ENCODE peak calls at places on chromosomes 2 and 18, in six cellular contexts. S, I, Y, E, V and J are unnamed samples.
A peak's percentile ranks its signal among the peaks of the same experiment; 100 is the strongest.

GRCh38 chr2:437772-438393 is 150.0 kb upstream of the ALKAL2 start:
- DNase-seq in I (no peak), S (no peak), Y (no peak), E (peak; percentile 24), V (no peak), J (peak; percentile 73)

GRCh38 chr2:75570948-75571729 is 10.4 kb upstream of the EVA1A start:
- DNase-seq in E (no peak), I (peak; percentile 79), Y (no peak), S (peak; percentile 96), V (no peak), J (peak; percentile 26)

GRCh38 chr2:122003196-122003595 is 247.7 kb downstream of the TSN start:
- DNase-seq in I (no peak), S (no peak), V (no peak), E (no peak), Y (no peak), J (no peak)

GRCh38 chr2:235654115-235654514 is 160.3 kb downstream of the AGAP1 start:
- DNase-seq in I (peak; percentile 60), E (no peak), S (no peak), Y (no peak), V (no peak), J (no peak)

GRCh38 chr2:134244587-134244986 is 9.3 kb upstream of the MGAT5 start:
- DNase-seq in V (no peak), E (no peak), Y (no peak), I (no peak), S (no peak), J (no peak)

GRCh38 chr2:156472686-156473085 is 36.5 kb downstream of the GPD2 start:
- DNase-seq in V (no peak), Y (no peak), S (no peak), E (no peak), I (no peak), J (no peak)

GRCh38 chr2:54639609-54640008 is 83.9 kb upstream of the EML6 start:
- DNase-seq in S (no peak), I (no peak), Y (no peak), E (no peak), V (no peak), J (no peak)

GRCh38 chr2:129923265-129924141 is 56.0 kb upstream of the RAB6C start:
- DNase-seq in E (peak; percentile 90), S (peak; percentile 70), V (no peak), I (peak; percentile 14), Y (no peak), J (peak; percentile 73)

GRCh38 chr2:168434164-168434563 is 21.9 kb upstream of the CERS6 start:
- DNase-seq in E (no peak), S (no peak), V (peak; percentile 26), I (no peak), Y (no peak), J (peak; percentile 28)

GRCh38 chr2:219444566-219445091 is 10.0 kb downstream of the SPEG start:
- DNase-seq in I (peak; percentile 52), Y (no peak), E (no peak), V (peak; percentile 12), S (no peak), J (no peak)

GRCh38 chr2:240567137-240567871 is 980 bp upstream of the RNPEPL1 start:
- DNase-seq in S (no peak), I (no peak), V (peak; percentile 29), E (no peak), Y (peak; percentile 57), J (peak; percentile 8)

GRCh38 chr2:96811916-96812315 is 4.2 kb upstream of the CNNM3 start:
- DNase-seq in I (peak; percentile 18), S (no peak), V (peak; percentile 64), Y (no peak), E (no peak), J (no peak)

GRCh38 chr18:77105680-77106079 is 26.9 kb downstream of the MBP start:
- DNase-seq in S (no peak), E (no peak), I (peak; percentile 44), V (no peak), Y (no peak), J (no peak)

GRCh38 chr2:107633580-107634147 is 193.0 kb upstream of the RGPD4 start:
- DNase-seq in Y (no peak), I (peak; percentile 93), E (no peak), V (no peak), S (no peak), J (no peak)

GRCh38 chr2:236787885-236788284 is 218.3 kb downstream of the ACKR3 start:
- DNase-seq in V (no peak), I (no peak), E (no peak), Y (no peak), S (no peak), J (no peak)

GRCh38 chr2:121825003-121825950 is 69.8 kb downstream of the TSN start:
- DNase-seq in I (no peak), E (peak; percentile 41), V (no peak), S (no peak), Y (no peak), J (no peak)

GRCh38 chr2:27977623-27978312 is 87.2 kb downstream of the BABAM2 start:
- DNase-seq in Y (no peak), S (peak; percentile 60), E (no peak), V (peak; percentile 26), I (peak; percentile 97), J (no peak)

GRCh38 chr2:74092236-74092635 is 55.5 kb downstream of the BOLA3 start:
- DNase-seq in E (peak; percentile 12), Y (no peak), S (no peak), V (no peak), I (peak; percentile 24), J (no peak)

GRCh38 chr2:71949537-71949798 is 198.2 kb downstream of the CYP26B1 start:
- DNase-seq in V (no peak), S (no peak), E (no peak), I (no peak), Y (no peak), J (no peak)

GRCh38 chr2:36389081-36389480 is 33.5 kb downstream of the CRIM1 start:
- DNase-seq in S (no peak), E (no peak), I (peak; percentile 64), Y (no peak), V (no peak), J (no peak)

GRCh38 chr18:7741640-7742039 is 174.5 kb downstream of the PTPRM start:
- DNase-seq in E (no peak), S (no peak), I (no peak), Y (no peak), V (no peak), J (no peak)

DNA sequence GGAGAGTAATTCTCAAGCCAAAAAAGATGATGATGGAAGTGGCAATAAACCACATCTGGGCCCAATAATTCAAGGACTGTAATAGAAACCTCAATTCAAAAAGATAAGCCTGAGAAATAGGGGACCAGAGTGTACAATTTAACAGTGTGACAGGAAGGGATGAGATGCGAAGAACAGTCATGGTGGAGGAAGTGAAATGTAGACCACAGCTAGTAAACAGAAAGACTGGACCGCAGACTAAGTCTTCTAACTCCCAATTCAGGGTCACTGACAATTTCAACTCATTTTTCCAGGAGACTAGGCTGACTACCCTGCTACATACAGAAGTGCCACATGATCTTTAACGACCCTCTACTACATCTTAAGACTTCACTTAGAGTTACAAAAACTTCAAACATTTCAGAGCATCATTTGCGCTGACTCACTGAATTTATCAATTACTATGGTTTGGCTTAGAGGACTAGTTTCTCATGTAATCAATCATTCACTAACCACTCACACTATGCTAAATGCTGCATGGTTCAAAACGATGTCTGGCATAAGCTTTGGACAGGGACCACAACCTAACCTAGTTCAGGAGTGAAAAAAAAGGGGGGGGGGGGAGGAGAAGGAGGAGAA is 9.0 kb downstream of the CUL3 start:
- DNase-seq in V (no peak), S (no peak), E (no peak), Y (no peak), I (peak; percentile 50), J (no peak)
- H3K27ac ChIP-seq in V (no peak overlapping the region), S (no peak overlapping the region), E (no peak overlapping the region), Y (no peak overlapping the region), I (no peak overlapping the region), J (no peak overlapping the region)

GRCh38 chr2:127624321-127625145 is 21.4 kb upstream of the GPR17 start:
- DNase-seq in Y (peak; percentile 38), S (no peak), E (no peak), I (no peak), V (no peak), J (no peak)
- H3K27ac ChIP-seq in Y (no peak overlapping the region), S (no peak overlapping the region), E (no peak overlapping the region), I (no peak overlapping the region), V (no peak overlapping the region), J (no peak overlapping the region)

DNA sequence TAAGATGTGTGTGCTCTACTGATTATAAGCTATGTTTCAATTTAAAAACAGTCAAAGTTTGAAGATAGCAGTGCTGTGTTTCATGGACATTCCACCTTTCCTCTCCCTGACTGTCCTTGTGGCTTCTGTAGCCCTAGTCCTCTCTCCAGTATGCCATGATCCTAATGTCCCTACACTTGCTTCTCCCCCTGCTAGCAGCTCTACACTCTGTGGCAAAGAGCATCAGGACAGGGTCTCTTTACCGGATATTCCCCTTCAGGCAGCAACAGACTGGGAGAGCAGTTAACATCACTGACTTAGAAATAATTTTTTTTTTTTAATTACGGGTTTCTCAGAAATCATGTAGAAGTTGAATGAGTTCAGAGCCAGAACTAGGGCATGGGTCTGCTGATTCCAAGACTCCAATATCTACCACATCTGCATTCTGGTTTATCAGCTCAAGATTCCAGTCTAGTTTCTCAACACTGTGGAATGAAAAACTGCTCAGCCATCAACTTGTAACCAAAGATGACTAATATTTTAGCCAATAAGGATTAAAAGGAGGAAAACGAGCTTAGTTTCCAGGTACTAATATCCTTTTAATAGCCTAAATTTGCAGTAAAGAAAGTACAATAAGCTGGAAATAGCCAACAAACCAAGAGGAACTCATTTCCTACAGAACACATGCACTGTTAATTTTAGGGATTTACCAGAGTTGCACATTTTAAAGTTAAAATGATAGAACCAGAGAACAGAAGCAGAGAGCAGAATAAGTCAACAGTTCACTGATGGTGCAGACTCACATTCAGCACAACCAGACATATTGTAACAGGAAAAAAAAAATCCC is 45.2 kb downstream of the TMEM131 start:
- DNase-seq in E (no peak), Y (no peak), S (no peak), V (no peak), I (peak; percentile 96), J (no peak)
- H3K27ac ChIP-seq in E (no peak overlapping the region), Y (no peak overlapping the region), S (no peak overlapping the region), V (peak overlapping the region; percentile 50), I (peak overlapping the region; percentile 64), J (no peak overlapping the region)

GRCh38 chr2:16948073-16948472 is 282.4 kb upstream of the CYRIA start:
- DNase-seq in S (no peak), I (no peak), Y (no peak), V (no peak), E (no peak), J (peak; percentile 90)

GRCh38 chr2:16952805-16953204 is 287.2 kb upstream of the CYRIA start:
- DNase-seq in E (no peak), Y (no peak), I (no peak), S (no peak), V (no peak), J (no peak)

GRCh38 chr2:16948710-16949109 is 283.1 kb upstream of the CYRIA start:
- DNase-seq in Y (no peak), S (no peak), I (no peak), V (no peak), E (no peak), J (no peak)

GRCh38 chr2:16950436-16950835 is 284.8 kb upstream of the CYRIA start:
- DNase-seq in V (no peak), Y (no peak), S (no peak), I (peak; percentile 13), E (no peak), J (no peak)

DNA sequence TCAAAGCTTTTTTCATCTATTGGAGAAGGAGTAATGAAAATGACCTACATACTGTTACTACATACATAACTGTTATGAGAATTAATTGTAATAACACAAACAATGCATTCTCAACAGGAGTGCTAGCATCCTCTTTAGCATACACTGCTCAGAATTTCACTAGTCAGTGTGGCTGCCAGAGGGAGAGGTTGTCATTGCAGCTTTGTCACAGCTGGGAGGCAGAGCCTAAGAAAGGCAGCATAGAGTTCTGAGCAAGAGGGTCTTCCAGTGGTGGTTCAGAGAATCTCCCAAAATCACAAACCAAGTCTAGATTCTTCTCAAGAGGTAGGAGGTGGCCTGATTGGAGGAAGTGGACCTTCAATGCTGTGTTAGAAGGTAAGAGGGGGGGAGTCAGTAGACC is 286.7 kb upstream of the CYRIA start:
- DNase-seq in I (no peak), S (no peak), Y (no peak), E (no peak), V (no peak), J (no peak)
- H3K27ac ChIP-seq in I (no peak overlapping the region), S (no peak overlapping the region), Y (no peak overlapping the region), E (no peak overlapping the region), V (no peak overlapping the region), J (no peak overlapping the region)